ENCODE peak calls at places on chromosome 3, in eight cellular contexts. R is IMR-90; A is mesothelial cell of epicardium; J is NCI-H69; U is Right ventricle myocardium superior; E is naive thymus-derived CD8-positive, alpha-beta T cell; I is SHP77; C is T-helper 9 cell. Z is an unnamed sample.

GRCh38 chr3:60932669-60933068 is 318.6 kb downstream of the FHIT start:
- DNase-seq in C (no peak), R (no peak), U (no peak), E (no peak), A (no peak), J (no peak), I (no peak), Z (peak)

GRCh38 chr3:40191850-40192448 is 117.6 kb upstream of the EIF1B start:
- DNase-seq in J (peak), U (peak), A (no peak), R (peak), E (peak), C (peak), I (no peak), Z (peak)

GRCh38 chr3:12423918-12424634 is 60.2 kb upstream of the TSEN2 start:
- DNase-seq in R (peak), C (no peak), I (no peak), A (no peak), J (no peak), U (no peak), E (no peak), Z (peak)

GRCh38 chr3:42700366-42701288 is 2.0 kb downstream of the HHATL start:
- DNase-seq in U (no peak), J (no peak), I (no peak), C (no peak), A (peak), E (no peak), R (no peak), Z (no peak)

GRCh38 chr3:159672728-159673471 is 315.7 kb upstream of the IL12A start:
- DNase-seq in E (no peak), U (no peak), J (no peak), C (no peak), R (no peak), A (no peak), I (no peak), Z (peak)

GRCh38 chr3:120177907-120178306 is 83.7 kb upstream of the GSK3B start:
- DNase-seq in J (peak), C (no peak), A (no peak), R (no peak), U (no peak), E (no peak), I (peak), Z (peak)

GRCh38 chr3:45246236-45246635 is 20.1 kb upstream of the TMEM158 start:
- DNase-seq in E (no peak), U (no peak), J (no peak), A (no peak), C (no peak), I (no peak), R (no peak), Z (no peak)

GRCh38 chr3:54957711-54958110 is 29.9 kb upstream of the LRTM1 start:
- DNase-seq in R (peak), I (no peak), U (no peak), A (no peak), E (no peak), C (no peak), J (peak), Z (no peak)

GRCh38 chr3:192889694-192890093 is 28.0 kb downstream of the MB21D2 start:
- DNase-seq in A (no peak), J (no peak), U (no peak), E (no peak), R (no peak), I (no peak), C (no peak), Z (no peak)

GRCh38 chr3:67875338-67875737 is 220.9 kb upstream of the SUCLG2 start:
- DNase-seq in J (no peak), C (no peak), E (no peak), I (no peak), U (no peak), R (peak), A (no peak), Z (no peak)

GRCh38 chr3:100496711-100497261 is 4.4 kb downstream of the TMEM45A start:
- DNase-seq in J (no peak), I (no peak), C (no peak), U (no peak), A (no peak), R (peak), E (no peak), Z (peak)

GRCh38 chr3:136193273-136194043 is 2.7 kb downstream of the MSL2 start:
- DNase-seq in C (no peak), U (no peak), I (no peak), J (peak), R (no peak), E (no peak), A (no peak), Z (no peak)

GRCh38 chr3:28081533-28081947 is 159.9 kb upstream of the CMC1 start:
- DNase-seq in E (no peak), U (no peak), I (no peak), A (no peak), R (no peak), J (no peak), C (no peak), Z (no peak)

GRCh38 chr3:111963424-111963823 is 15.4 kb upstream of the ABHD10 start:
- DNase-seq in R (peak), E (no peak), J (no peak), I (no peak), U (no peak), C (no peak), A (no peak), Z (peak)

GRCh38 chr3:145952541-145952940 is 208.4 kb downstream of the PLOD2 start:
- DNase-seq in A (no peak), E (no peak), I (no peak), U (no peak), J (no peak), R (peak), C (no peak), Z (peak)

GRCh38 chr3:32577621-32578556 is 7.2 kb upstream of the DYNC1LI1 start:
- DNase-seq in J (peak), E (peak), R (peak), C (no peak), I (no peak), A (no peak), U (no peak), Z (peak)

GRCh38 chr3:194572131-194572789 is 61.0 kb downstream of the TMEM44 start:
- DNase-seq in U (peak), R (peak), C (no peak), J (no peak), E (no peak), I (no peak), A (no peak), Z (peak)

GRCh38 chr3:23468203-23468602 is 265.1 kb downstream of the UBE2E2 start:
- DNase-seq in U (no peak), R (no peak), C (no peak), A (no peak), E (no peak), J (no peak), I (no peak), Z (no peak)

GRCh38 chr3:162670181-162670580 is 1173.6 kb downstream of the OTOL1 start:
- DNase-seq in E (no peak), C (no peak), R (no peak), U (no peak), J (peak), A (no peak), I (no peak), Z (no peak)

GRCh38 chr3:13187593-13187992 is 114.4 kb upstream of the IQSEC1 start:
- DNase-seq in A (no peak), E (no peak), C (no peak), U (no peak), R (no peak), I (no peak), J (no peak), Z (no peak)

GRCh38 chr3:116444099-116444700 is 1.1 kb downstream of the LSAMP start:
- DNase-seq in J (peak), A (no peak), C (no peak), R (peak), E (no peak), U (no peak), I (no peak), Z (no peak)

GRCh38 chr3:150349314-150350097 is 58.6 kb upstream of the TSC22D2 start:
- DNase-seq in U (peak), I (no peak), J (no peak), C (no peak), E (no peak), A (no peak), R (no peak), Z (peak)

GRCh38 chr3:124829175-124829818 is 57.9 kb downstream of the ITGB5 start:
- DNase-seq in J (no peak), I (no peak), A (no peak), E (no peak), U (no peak), R (no peak), C (no peak), Z (peak)

GRCh38 chr3:53255360-53255774 is 455 bp downstream of the TKT start:
- DNase-seq in I (no peak), R (no peak), J (peak), E (peak), U (peak), A (no peak), C (peak), Z (no peak)

GRCh38 chr3:123119802-123120201 is 53.0 kb downstream of the PDIA5 start:
- DNase-seq in R (no peak), C (no peak), E (no peak), J (peak), I (no peak), U (no peak), A (no peak), Z (no peak)

GRCh38 chr3:101261506-101261905 is 58.9 kb downstream of the IMPG2 start:
- DNase-seq in R (peak), I (no peak), C (no peak), E (no peak), J (no peak), U (no peak), A (no peak), Z (peak)